ENCODE peak calls at places on chromosomes 1 and 21, in six cellular contexts. P is Peyer's patch, E is neural progenitor cell, H is GM23338, F is kidney, I is MM.1S. S is an unnamed sample.
A peak's percentile ranks its signal among the peaks of the same experiment; 100 is the strongest.

GRCh38 chr1:108049083-108049819 is 84.3 kb upstream of the VAV3 start:
- DNase-seq in F (peak; percentile 83), I (no peak), H (peak; percentile 65), P (no peak), E (peak; percentile 41), S (no peak)

GRCh38 chr1:224253721-224254120 is 70.7 kb downstream of the DEGS1 start:
- DNase-seq in I (no peak), F (no peak), H (no peak), E (no peak), P (no peak), S (no peak)

GRCh38 chr1:237640011-237640671 is 250.6 kb downstream of the ZP4 start:
- DNase-seq in E (no peak), H (no peak), I (no peak), P (no peak), F (no peak), S (no peak)

GRCh38 chr1:162527324-162527723 is 29.7 kb downstream of the UHMK1 start:
- DNase-seq in E (no peak), I (no peak), P (no peak), F (no peak), H (no peak), S (no peak)

GRCh38 chr1:233459968-233460367 is 132.4 kb downstream of the MAP3K21 start:
- DNase-seq in P (no peak), H (peak; percentile 61), F (no peak), E (peak; percentile 28), I (no peak), S (no peak)

GRCh38 chr1:101300916-101301315 is 64.1 kb downstream of the S1PR1 start:
- DNase-seq in F (no peak), E (no peak), I (no peak), P (no peak), H (no peak), S (no peak)

GRCh38 chr1:226643167-226643566 is 94.6 kb downstream of the STUM start:
- DNase-seq in F (peak; percentile 63), E (no peak), H (no peak), I (no peak), P (peak; percentile 53), S (no peak)

GRCh38 chr1:17671741-17672140 is 83.4 kb upstream of the ACTL8 start:
- DNase-seq in E (peak; percentile 60), P (no peak), H (peak; percentile 66), I (no peak), F (no peak), S (no peak)

GRCh38 chr1:151993084-151993733 is 450 bp downstream of the S100A10 start:
- DNase-seq in P (peak; percentile 80), I (no peak), F (peak; percentile 83), H (peak; percentile 76), E (peak; percentile 38), S (peak; percentile 28)

GRCh38 chr1:61051455-61052392 is 30.6 kb upstream of the NFIA start:
- DNase-seq in P (no peak), F (no peak), E (peak; percentile 60), I (no peak), H (peak; percentile 78), S (no peak)

GRCh38 chr1:208243522-208243850 is 698 bp downstream of the PLXNA2 start:
- DNase-seq in P (peak; percentile 75), I (peak; percentile 45), F (peak; percentile 78), H (peak; percentile 38), E (peak; percentile 58), S (peak; percentile 17)

GRCh38 chr1:180271640-180272255 is 41.7 kb downstream of the LHX4 start:
- DNase-seq in I (no peak), E (no peak), F (no peak), H (no peak), P (no peak), S (no peak)

GRCh38 chr1:22932803-22933470 is 39.7 kb downstream of the LACTBL1 start:
- DNase-seq in F (no peak), H (no peak), P (no peak), E (no peak), I (no peak), S (no peak)

GRCh38 chr1:96211166-96211565 is 510.4 kb upstream of the PTBP2 start:
- DNase-seq in P (no peak), I (no peak), E (no peak), F (no peak), H (no peak), S (no peak)

GRCh38 chr1:157377216-157377821 is 175.0 kb downstream of the FCRL5 start:
- DNase-seq in P (no peak), F (no peak), E (peak; percentile 72), I (peak; percentile 59), H (peak; percentile 83), S (no peak)

GRCh38 chr1:1976031-1976430 is 27.6 kb downstream of the CFAP74 start:
- DNase-seq in I (no peak), E (no peak), H (no peak), P (no peak), F (no peak), S (no peak)

GRCh38 chr21:35528109-35529042 is 479.3 kb upstream of the RUNX1 start:
- DNase-seq in I (no peak), E (no peak), H (no peak), P (peak; percentile 54), F (peak; percentile 76), S (peak; percentile 31)

GRCh38 chr21:43854773-43855633 is 10.0 kb upstream of the AGPAT3 start:
- DNase-seq in I (peak; percentile 49), P (no peak), F (no peak), H (no peak), E (no peak), S (no peak)

GRCh38 chr1:243730499-243731150 is 119.4 kb downstream of the AKT3 start:
- DNase-seq in H (no peak), E (no peak), I (no peak), F (peak; percentile 73), P (no peak), S (no peak)

GRCh38 chr1:46520063-46520911 is 30.7 kb downstream of the DMBX1 start:
- DNase-seq in I (no peak), E (peak; percentile 92), H (peak; percentile 64), P (peak; percentile 37), F (peak; percentile 78), S (no peak)

GRCh38 chr1:211647666-211648065 is 27.8 kb downstream of the NEK2 start:
- DNase-seq in F (no peak), P (no peak), I (no peak), H (no peak), E (no peak), S (no peak)

DNA sequence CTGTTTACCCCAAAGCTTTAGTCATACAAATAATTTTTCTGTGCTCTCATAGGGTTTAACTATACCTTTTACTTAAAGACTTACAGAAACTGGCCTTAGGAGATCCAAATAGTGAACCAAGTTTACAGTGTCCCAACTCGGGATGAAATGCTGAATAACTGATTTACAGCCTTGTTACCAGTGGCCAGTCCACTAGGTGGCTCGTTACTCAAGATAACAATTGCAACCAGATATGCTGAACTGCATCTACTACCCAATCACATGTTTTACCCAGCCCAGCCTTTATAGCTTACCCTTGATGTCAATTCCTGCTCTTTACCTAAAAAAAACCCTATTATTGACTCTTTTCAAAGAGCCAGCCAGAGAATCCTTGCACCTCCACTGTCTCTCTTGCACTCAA is 1148.8 kb upstream of the ADGRL4 start:
- DNase-seq in H (peak; percentile 62), E (peak; percentile 52), F (no peak), I (no peak), P (no peak), S (no peak)
- TF ChIP-seq CTCF in H (peak; percentile 65), E (peak; percentile 56), F (no peak), I (no peak), P (no peak), S (no peak)

GRCh38 chr21:26966360-26966977 is 419 bp downstream of the ADAMTS5 start:
- DNase-seq in H (peak; percentile 50), I (no peak), P (no peak), F (peak; percentile 67), E (no peak), S (no peak)

GRCh38 chr21:26966978-26967913 is at the start of gene ADAMTS5:
- DNase-seq in E (peak; percentile 68), P (peak; percentile 51), F (peak; percentile 87), I (no peak), H (peak; percentile 74), S (no peak)

GRCh38 chr21:26964379-26964778 is 2.5 kb downstream of the ADAMTS5 start:
- DNase-seq in H (peak; percentile 74), E (peak; percentile 22), I (no peak), F (peak; percentile 90), P (peak; percentile 56), S (no peak)

GRCh38 chr21:26965567-26966359 is 1.1 kb downstream of the ADAMTS5 start:
- DNase-seq in I (no peak), P (peak; percentile 51), F (peak; percentile 87), H (peak; percentile 89), E (peak; percentile 87), S (no peak)

GRCh38 chr21:26965091-26965566 is 1.8 kb downstream of the ADAMTS5 start:
- DNase-seq in I (no peak), H (no peak), P (no peak), E (no peak), F (no peak), S (no peak)
- H3K4me3 ChIP-seq in I (no peak overlapping the region), H (peak overlapping the region; percentile 72), P (peak overlapping the region; percentile 61), E (peak overlapping the region; percentile 53), F (peak overlapping the region; percentile 66), S (no peak overlapping the region)

DNA sequence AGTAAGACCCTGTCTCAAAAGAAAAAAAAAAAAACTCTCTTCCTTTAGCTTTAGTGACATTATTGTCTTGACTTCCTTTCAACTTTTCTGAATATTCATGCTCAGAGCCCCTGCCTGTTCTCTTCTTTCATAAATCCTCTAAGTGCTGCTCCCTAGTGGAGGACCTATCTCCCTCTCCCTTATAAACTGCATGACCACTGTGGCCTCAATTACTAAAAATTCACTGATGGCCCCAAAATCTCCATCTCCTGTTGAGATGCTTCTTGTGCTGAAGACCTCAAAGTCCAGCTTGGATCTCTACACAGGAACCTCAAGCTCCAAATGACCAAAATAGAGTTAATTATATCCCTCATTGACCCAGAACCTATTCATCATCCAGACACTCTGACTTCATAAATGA is 7.8 kb downstream of the ITLN1 start:
- DNase-seq in I (no peak), H (peak; percentile 61), E (no peak), P (no peak), F (no peak), S (no peak)
- TF ChIP-seq CTCF in I (peak; percentile 31), H (peak; percentile 58), E (peak; percentile 33), P (no peak), F (no peak), S (peak; percentile 62)

GRCh38 chr1:178284059-178284458 is 190.2 kb downstream of the RASAL2 start:
- DNase-seq in P (no peak), H (peak; percentile 33), F (no peak), I (no peak), E (no peak), S (no peak)

GRCh38 chr1:178283409-178283808 is 189.5 kb downstream of the RASAL2 start:
- DNase-seq in H (peak; percentile 97), E (peak; percentile 15), F (no peak), P (no peak), I (no peak), S (no peak)

GRCh38 chr1:178279287-178279686 is 185.4 kb downstream of the RASAL2 start:
- DNase-seq in E (no peak), P (no peak), I (no peak), F (no peak), H (no peak), S (no peak)

GRCh38 chr1:178278135-178278534 is 184.2 kb downstream of the RASAL2 start:
- DNase-seq in H (no peak), I (no peak), F (no peak), P (no peak), E (no peak), S (no peak)

DNA sequence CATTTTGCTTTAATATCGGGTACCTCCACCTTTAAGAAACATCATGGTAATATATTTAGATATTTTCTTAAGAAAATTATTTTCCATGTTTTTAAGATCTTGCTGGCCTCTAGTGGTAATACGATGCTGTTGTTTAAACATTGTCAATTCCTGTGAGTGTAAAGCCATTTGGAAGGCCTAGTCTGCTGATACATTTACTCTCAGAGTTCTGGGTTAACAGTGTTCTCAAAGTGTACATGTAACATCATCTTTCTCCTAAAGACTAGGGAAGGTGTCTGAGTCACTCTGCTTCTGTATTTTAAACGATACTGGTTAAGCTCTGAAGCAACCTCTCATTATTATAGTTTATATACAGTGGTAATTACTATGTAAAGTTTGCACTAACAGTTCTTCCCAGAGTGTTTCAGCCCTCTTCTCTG is 189.1 kb downstream of the RASAL2 start:
- DNase-seq in F (no peak), E (no peak), H (peak; percentile 56), P (no peak), I (no peak), S (no peak)
- H3K4me3 ChIP-seq in F (no peak overlapping the region), E (no peak overlapping the region), H (peak overlapping the region; percentile 21), P (no peak overlapping the region), I (no peak overlapping the region), S (no peak overlapping the region)

S was measured in CD8-positive, alpha-beta T cell.